ENCODE peak calls at places on chromosomes 12 and 14, in ten cellular contexts. One of them, this sample, is unnamed.

GRCh38 chr12:28578361-28578760 is 388.1 kb downstream of the CCDC91 start:
- DNase-seq in astrocyte of the spinal cord: no peak
- DNase-seq in heart left ventricle: no peak
- DNase-seq in HepG2: no peak
- DNase-seq in MM.1S: no peak
- DNase-seq in A549: no peak
- DNase-seq in foreskin fibroblast: peak
- DNase-seq in H1: no peak
- DNase-seq in cardiac fibroblast: no peak
- DNase-seq in HL-60: no peak
- DNase-seq in this sample: peak

GRCh38 chr14:32136027-32136825 is 59.1 kb downstream of the ARHGAP5 start:
- DNase-seq in H1: no peak
- DNase-seq in foreskin fibroblast: peak
- DNase-seq in A549: peak
- DNase-seq in HL-60: no peak
- DNase-seq in MM.1S: no peak
- DNase-seq in astrocyte of the spinal cord: no peak
- DNase-seq in HepG2: no peak
- DNase-seq in heart left ventricle: no peak
- DNase-seq in cardiac fibroblast: peak
- DNase-seq in this sample: peak

GRCh38 chr14:76312821-76313220 is 63.1 kb upstream of the ESRRB start:
- DNase-seq in foreskin fibroblast: no peak
- DNase-seq in astrocyte of the spinal cord: no peak
- DNase-seq in A549: no peak
- DNase-seq in heart left ventricle: no peak
- DNase-seq in cardiac fibroblast: no peak
- DNase-seq in H1: no peak
- DNase-seq in HepG2: no peak
- DNase-seq in HL-60: no peak
- DNase-seq in MM.1S: no peak
- DNase-seq in this sample: no peak

GRCh38 chr14:91380610-91381371 is 36.8 kb downstream of the CCDC88C start:
- DNase-seq in astrocyte of the spinal cord: peak
- DNase-seq in HL-60: peak
- DNase-seq in heart left ventricle: peak
- DNase-seq in MM.1S: no peak
- DNase-seq in foreskin fibroblast: no peak
- DNase-seq in A549: no peak
- DNase-seq in HepG2: no peak
- DNase-seq in cardiac fibroblast: peak
- DNase-seq in H1: no peak
- DNase-seq in this sample: peak

GRCh38 chr12:70907412-70907811 is 13.1 kb downstream of the PTPRR start:
- DNase-seq in HepG2: no peak
- DNase-seq in astrocyte of the spinal cord: no peak
- DNase-seq in cardiac fibroblast: no peak
- DNase-seq in MM.1S: no peak
- DNase-seq in heart left ventricle: no peak
- DNase-seq in H1: no peak
- DNase-seq in HL-60: no peak
- DNase-seq in A549: no peak
- DNase-seq in foreskin fibroblast: no peak
- DNase-seq in this sample: no peak

GRCh38 chr12:76033116-76034001 is 1.8 kb upstream of the PHLDA1 start:
- DNase-seq in MM.1S: no peak
- DNase-seq in HepG2: no peak
- DNase-seq in cardiac fibroblast: peak
- DNase-seq in astrocyte of the spinal cord: peak
- DNase-seq in A549: no peak
- DNase-seq in HL-60: no peak
- DNase-seq in H1: no peak
- DNase-seq in heart left ventricle: no peak
- DNase-seq in foreskin fibroblast: peak
- DNase-seq in this sample: peak

GRCh38 chr14:104268725-104269436 is 130.5 kb downstream of the KIF26A start:
- DNase-seq in HepG2: no peak
- DNase-seq in H1: no peak
- DNase-seq in heart left ventricle: peak
- DNase-seq in MM.1S: no peak
- DNase-seq in A549: no peak
- DNase-seq in foreskin fibroblast: no peak
- DNase-seq in cardiac fibroblast: no peak
- DNase-seq in HL-60: no peak
- DNase-seq in astrocyte of the spinal cord: no peak
- DNase-seq in this sample: no peak

GRCh38 chr14:61461808-61462275 is 140.5 kb downstream of the PRKCH start:
- DNase-seq in A549: peak
- DNase-seq in heart left ventricle: no peak
- DNase-seq in cardiac fibroblast: peak
- DNase-seq in MM.1S: peak
- DNase-seq in H1: no peak
- DNase-seq in HepG2: peak
- DNase-seq in astrocyte of the spinal cord: peak
- DNase-seq in HL-60: peak
- DNase-seq in foreskin fibroblast: peak
- DNase-seq in this sample: peak

GRCh38 chr12:8034802-8035201 is 2.3 kb downstream of the FOXJ2 start:
- DNase-seq in astrocyte of the spinal cord: no peak
- DNase-seq in MM.1S: no peak
- DNase-seq in HL-60: no peak
- DNase-seq in cardiac fibroblast: no peak
- DNase-seq in A549: no peak
- DNase-seq in heart left ventricle: no peak
- DNase-seq in foreskin fibroblast: peak
- DNase-seq in H1: no peak
- DNase-seq in HepG2: no peak
- DNase-seq in this sample: no peak
- H3K4me3 ChIP-seq in astrocyte of the spinal cord: no peak
- H3K4me3 ChIP-seq in MM.1S: no peak
- H3K4me3 ChIP-seq in HL-60: no peak
- H3K4me3 ChIP-seq in cardiac fibroblast: peak
- H3K4me3 ChIP-seq in A549: no peak
- H3K4me3 ChIP-seq in heart left ventricle: no peak
- H3K4me3 ChIP-seq in foreskin fibroblast: peak
- H3K4me3 ChIP-seq in H1: peak
- H3K4me3 ChIP-seq in HepG2: peak
- H3K4me3 ChIP-seq in this sample: peak

GRCh38 chr14:97217094-97217885 is 420.1 kb downstream of the VRK1 start:
- DNase-seq in A549: no peak
- DNase-seq in heart left ventricle: no peak
- DNase-seq in HepG2: no peak
- DNase-seq in H1: no peak
- DNase-seq in astrocyte of the spinal cord: no peak
- DNase-seq in cardiac fibroblast: no peak
- DNase-seq in HL-60: no peak
- DNase-seq in MM.1S: no peak
- DNase-seq in foreskin fibroblast: no peak
- DNase-seq in this sample: no peak

GRCh38 chr14:97213720-97214119 is 416.5 kb downstream of the VRK1 start:
- DNase-seq in heart left ventricle: no peak
- DNase-seq in astrocyte of the spinal cord: no peak
- DNase-seq in foreskin fibroblast: no peak
- DNase-seq in HL-60: no peak
- DNase-seq in MM.1S: no peak
- DNase-seq in A549: no peak
- DNase-seq in cardiac fibroblast: no peak
- DNase-seq in HepG2: no peak
- DNase-seq in H1: no peak
- DNase-seq in this sample: no peak

GRCh38 chr14:97218336-97218712 is 421.1 kb downstream of the VRK1 start:
- DNase-seq in cardiac fibroblast: no peak
- DNase-seq in HL-60: no peak
- DNase-seq in A549: no peak
- DNase-seq in HepG2: no peak
- DNase-seq in foreskin fibroblast: no peak
- DNase-seq in MM.1S: no peak
- DNase-seq in astrocyte of the spinal cord: no peak
- DNase-seq in heart left ventricle: no peak
- DNase-seq in H1: peak
- DNase-seq in this sample: no peak

GRCh38 chr14:97212399-97212798 is 415.2 kb downstream of the VRK1 start:
- DNase-seq in HL-60: no peak
- DNase-seq in cardiac fibroblast: no peak
- DNase-seq in HepG2: no peak
- DNase-seq in foreskin fibroblast: no peak
- DNase-seq in astrocyte of the spinal cord: no peak
- DNase-seq in heart left ventricle: no peak
- DNase-seq in H1: no peak
- DNase-seq in MM.1S: no peak
- DNase-seq in A549: no peak
- DNase-seq in this sample: no peak

DNA sequence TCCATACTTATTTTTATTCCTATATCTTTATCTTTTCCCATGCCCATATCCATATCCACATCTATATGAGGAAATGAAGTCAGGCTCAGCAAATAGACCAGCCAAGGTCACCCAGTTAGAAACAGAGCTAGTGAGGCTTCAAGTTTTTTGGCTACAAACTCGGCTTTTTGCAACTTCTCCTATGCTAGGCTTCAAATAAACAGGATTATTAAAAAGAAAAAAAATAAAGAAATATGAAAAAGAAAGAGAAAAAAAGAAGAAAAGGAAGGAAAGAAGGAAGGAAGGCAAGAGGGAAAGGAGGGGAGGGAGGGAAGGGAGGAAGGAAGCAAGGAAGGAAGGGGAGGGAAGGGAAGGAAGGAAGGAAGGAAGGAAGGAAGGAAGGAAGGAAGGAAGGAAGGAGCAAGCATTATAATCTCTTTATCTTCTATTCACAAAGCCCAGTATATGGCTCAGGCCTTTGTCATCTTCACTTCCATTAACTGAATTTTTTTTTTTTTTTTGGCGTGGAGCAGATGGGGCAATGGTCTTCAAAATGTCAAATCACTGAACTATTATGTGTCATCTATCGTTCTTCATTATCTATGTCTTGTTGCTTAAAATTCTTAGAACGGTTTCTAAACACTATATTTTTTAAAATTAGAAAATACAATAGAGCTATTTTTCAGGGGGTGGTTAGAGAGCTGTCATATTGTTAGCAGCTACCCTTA is 418.2 kb downstream of the VRK1 start:
- DNase-seq in MM.1S: no peak
- DNase-seq in HepG2: no peak
- DNase-seq in A549: no peak
- DNase-seq in heart left ventricle: no peak
- DNase-seq in cardiac fibroblast: no peak
- DNase-seq in H1: no peak
- DNase-seq in astrocyte of the spinal cord: no peak
- DNase-seq in HL-60: no peak
- DNase-seq in foreskin fibroblast: no peak
- DNase-seq in this sample: no peak
- TF ChIP-seq CTCF in MM.1S: no peak
- TF ChIP-seq CTCF in HepG2: no peak
- TF ChIP-seq CTCF in A549: no peak
- TF ChIP-seq CTCF in heart left ventricle: no peak
- TF ChIP-seq CTCF in cardiac fibroblast: no peak
- TF ChIP-seq CTCF in H1: no peak
- TF ChIP-seq CTCF in astrocyte of the spinal cord: no peak
- TF ChIP-seq CTCF in HL-60: no peak
- TF ChIP-seq CTCF in foreskin fibroblast: no peak
- TF ChIP-seq CTCF in this sample: no peak

GRCh38 chr12:46259713-46260112 is 9.1 kb downstream of the SLC38A1 start:
- DNase-seq in A549: no peak
- DNase-seq in H1: no peak
- DNase-seq in astrocyte of the spinal cord: no peak
- DNase-seq in HepG2: no peak
- DNase-seq in cardiac fibroblast: no peak
- DNase-seq in heart left ventricle: no peak
- DNase-seq in MM.1S: no peak
- DNase-seq in HL-60: no peak
- DNase-seq in foreskin fibroblast: no peak
- DNase-seq in this sample: no peak

GRCh38 chr12:46260153-46260912 is 8.5 kb downstream of the SLC38A1 start:
- DNase-seq in heart left ventricle: no peak
- DNase-seq in HL-60: no peak
- DNase-seq in astrocyte of the spinal cord: peak
- DNase-seq in cardiac fibroblast: peak
- DNase-seq in A549: no peak
- DNase-seq in HepG2: no peak
- DNase-seq in foreskin fibroblast: peak
- DNase-seq in MM.1S: no peak
- DNase-seq in H1: no peak
- DNase-seq in this sample: peak

GRCh38 chr12:46261658-46262057 is 7.2 kb downstream of the SLC38A1 start:
- DNase-seq in H1: no peak
- DNase-seq in HL-60: no peak
- DNase-seq in heart left ventricle: no peak
- DNase-seq in MM.1S: no peak
- DNase-seq in foreskin fibroblast: no peak
- DNase-seq in cardiac fibroblast: no peak
- DNase-seq in HepG2: no peak
- DNase-seq in astrocyte of the spinal cord: no peak
- DNase-seq in A549: no peak
- DNase-seq in this sample: no peak

GRCh38 chr12:46259071-46259470 is 9.8 kb downstream of the SLC38A1 start:
- DNase-seq in A549: no peak
- DNase-seq in HL-60: no peak
- DNase-seq in heart left ventricle: no peak
- DNase-seq in astrocyte of the spinal cord: no peak
- DNase-seq in cardiac fibroblast: no peak
- DNase-seq in MM.1S: no peak
- DNase-seq in foreskin fibroblast: no peak
- DNase-seq in HepG2: peak
- DNase-seq in H1: no peak
- DNase-seq in this sample: no peak

DNA sequence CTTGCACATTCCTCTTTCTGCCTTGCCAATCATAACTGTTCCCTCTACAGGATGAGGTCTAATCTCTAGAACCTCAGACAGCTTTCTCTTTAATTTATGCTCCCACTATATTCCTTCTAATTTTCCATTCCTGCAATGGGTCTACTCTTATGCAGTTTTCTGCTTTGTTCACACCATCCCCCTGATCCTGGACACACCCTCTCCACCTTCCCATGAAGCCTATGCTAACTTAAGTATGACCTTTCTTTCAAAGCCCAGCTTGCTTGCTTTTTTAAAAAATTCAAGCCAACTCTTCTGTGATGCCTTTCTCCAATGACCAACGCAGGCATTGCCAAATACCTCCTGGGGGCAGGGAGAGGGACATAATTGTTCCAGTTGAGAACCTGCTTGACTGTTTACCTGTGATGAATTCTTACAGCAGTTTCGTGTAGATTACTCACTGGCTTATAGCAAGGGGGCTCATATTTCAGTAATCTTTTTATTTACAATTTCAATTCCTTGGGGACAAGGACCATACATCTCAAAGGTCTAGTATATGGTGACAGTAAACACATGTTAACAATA is 7.8 kb downstream of the SLC38A1 start:
- DNase-seq in astrocyte of the spinal cord: no peak
- DNase-seq in cardiac fibroblast: no peak
- DNase-seq in A549: no peak
- DNase-seq in foreskin fibroblast: no peak
- DNase-seq in HL-60: no peak
- DNase-seq in HepG2: no peak
- DNase-seq in heart left ventricle: no peak
- DNase-seq in H1: no peak
- DNase-seq in MM.1S: no peak
- DNase-seq in this sample: no peak
- H3K4me3 ChIP-seq in astrocyte of the spinal cord: no peak
- H3K4me3 ChIP-seq in cardiac fibroblast: no peak
- H3K4me3 ChIP-seq in A549: no peak
- H3K4me3 ChIP-seq in foreskin fibroblast: no peak
- H3K4me3 ChIP-seq in HL-60: no peak
- H3K4me3 ChIP-seq in HepG2: no peak
- H3K4me3 ChIP-seq in heart left ventricle: no peak
- H3K4me3 ChIP-seq in H1: peak
- H3K4me3 ChIP-seq in MM.1S: no peak
- H3K4me3 ChIP-seq in this sample: no peak

GRCh38 chr12:100391856-100392255 is 35.0 kb downstream of the SLC17A8 start:
- DNase-seq in H1: no peak
- DNase-seq in HL-60: no peak
- DNase-seq in MM.1S: no peak
- DNase-seq in cardiac fibroblast: peak
- DNase-seq in foreskin fibroblast: no peak
- DNase-seq in A549: peak
- DNase-seq in astrocyte of the spinal cord: no peak
- DNase-seq in HepG2: peak
- DNase-seq in heart left ventricle: no peak
- DNase-seq in this sample: peak
- TF ChIP-seq CTCF in H1: peak
- TF ChIP-seq CTCF in HL-60: no peak
- TF ChIP-seq CTCF in MM.1S: no peak
- TF ChIP-seq CTCF in cardiac fibroblast: peak
- TF ChIP-seq CTCF in foreskin fibroblast: no peak
- TF ChIP-seq CTCF in A549: peak
- TF ChIP-seq CTCF in astrocyte of the spinal cord: no peak
- TF ChIP-seq CTCF in HepG2: peak
- TF ChIP-seq CTCF in heart left ventricle: no peak
- TF ChIP-seq CTCF in this sample: peak